ENCODE peak calls at places on chromosomes 6 and 20, in ten cellular contexts. Z is endothelial cell; X is cardiac muscle cell; W is mesothelial cell of epicardium; Q is HCT116; R is PC-9; F is brain microvascular endothelial cell; E is RWPE1; O is AG09309; M is CD8-positive, alpha-beta T cell. S is an unnamed sample.

GRCh38 chr6:113994934-113995342 is 24.0 kb upstream of the HDAC2 start:
- DNase-seq in Z (peak; percentile 66), X (peak; percentile 87), W (no peak), Q (peak; percentile 88), R (peak; percentile 66), F (peak; percentile 96), E (peak; percentile 78), O (peak; percentile 87), M (no peak), S (peak; percentile 80)

GRCh38 chr6:203663-204062 is 88.6 kb upstream of the DUSP22 start:
- DNase-seq in Z (no peak), X (no peak), W (no peak), Q (no peak), R (no peak), F (no peak), E (no peak), O (no peak), M (no peak), S (no peak)

GRCh38 chr6:107730106-107730505 is 94.0 kb downstream of the SCML4 start:
- DNase-seq in Z (no peak), X (no peak), W (no peak), Q (no peak), R (no peak), F (no peak), E (no peak), O (no peak), M (peak; percentile 30), S (no peak)

GRCh38 chr6:150403458-150404245 is 34.8 kb downstream of the IYD start:
- DNase-seq in Z (no peak), X (no peak), W (no peak), Q (no peak), R (peak; percentile 82), F (peak; percentile 98), E (peak; percentile 42), O (peak; percentile 55), M (no peak), S (peak; percentile 52)

GRCh38 chr20:57663241-57663640 is 43.0 kb upstream of the ZBP1 start:
- DNase-seq in Z (no peak), X (no peak), W (no peak), Q (no peak), R (no peak), F (no peak), E (no peak), O (no peak), M (no peak), S (no peak)

GRCh38 chr6:153131037-153131981 is at the start of gene RGS17:
- DNase-seq in Z (peak; percentile 76), X (peak; percentile 89), W (peak; percentile 66), Q (no peak), R (no peak), F (peak; percentile 49), E (peak; percentile 84), O (peak; percentile 23), M (no peak), S (peak; percentile 45)

GRCh38 chr6:71157350-71157749 is 131.3 kb upstream of the OGFRL1 start:
- DNase-seq in Z (no peak), X (no peak), W (no peak), Q (no peak), R (no peak), F (no peak), E (no peak), O (no peak), M (no peak), S (no peak)

GRCh38 chr20:47544852-47545251 is 43.2 kb downstream of the NCOA3 start:
- DNase-seq in Z (no peak), X (no peak), W (no peak), Q (no peak), R (no peak), F (no peak), E (no peak), O (no peak), M (no peak), S (no peak)

GRCh38 chr20:60138263-60139127 is 180.3 kb downstream of the CDH26 start:
- DNase-seq in Z (no peak), X (no peak), W (no peak), Q (no peak), R (no peak), F (peak; percentile 50), E (peak; percentile 55), O (peak; percentile 24), M (no peak), S (peak; percentile 75)

GRCh38 chr20:60139663-60140446 is 181.6 kb downstream of the CDH26 start:
- DNase-seq in Z (no peak), X (no peak), W (no peak), Q (no peak), R (no peak), F (peak; percentile 31), E (no peak), O (no peak), M (no peak), S (no peak)

GRCh38 chr20:60135276-60135675 is 177.1 kb downstream of the CDH26 start:
- DNase-seq in Z (no peak), X (no peak), W (no peak), Q (no peak), R (no peak), F (no peak), E (no peak), O (no peak), M (no peak), S (no peak)

GRCh38 chr20:60136640-60137411 is 178.6 kb downstream of the CDH26 start:
- DNase-seq in Z (no peak), X (no peak), W (no peak), Q (no peak), R (no peak), F (no peak), E (no peak), O (no peak), M (no peak), S (no peak)

DNA sequence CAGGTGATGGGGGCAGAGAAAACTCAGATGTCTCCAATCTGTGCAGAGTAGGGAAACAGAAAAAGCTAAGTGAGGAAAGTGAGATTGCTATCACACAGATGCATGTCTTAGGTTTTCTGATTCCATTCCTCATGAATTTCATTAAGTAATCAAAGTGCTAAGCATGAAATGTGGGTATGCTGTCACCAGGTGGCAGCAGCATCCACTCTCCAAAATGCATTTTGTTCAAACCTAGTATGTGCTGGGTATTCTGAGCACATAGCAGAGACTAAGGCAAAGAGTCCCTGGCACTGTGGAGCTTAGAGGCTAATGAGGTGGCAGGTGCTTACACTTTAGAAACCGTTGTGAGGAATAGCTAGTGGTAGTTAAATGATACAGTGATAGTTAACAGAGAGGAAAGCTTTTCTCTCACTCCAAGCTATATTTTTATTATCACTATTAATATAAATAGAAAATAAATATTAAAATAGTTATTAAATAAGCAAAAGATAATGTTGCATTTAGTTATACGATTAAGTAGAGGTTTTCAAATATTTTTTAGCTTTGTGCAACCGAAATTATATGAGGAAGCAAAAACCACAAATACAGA is 179.5 kb downstream of the CDH26 start:
- DNase-seq in Z (peak; percentile 51), X (no peak), W (no peak), Q (peak; percentile 0), R (no peak), F (peak; percentile 53), E (peak; percentile 51), O (no peak), M (no peak), S (peak; percentile 58)
- TF ChIP-seq CTCF in Z (peak; percentile 82), X (peak; percentile 10), W (peak; percentile 49), Q (peak; percentile 69), R (peak; percentile 73), F (peak; percentile 53), E (peak; percentile 51), O (peak; percentile 68), M (no peak), S (peak; percentile 50)

GRCh38 chr6:120083186-120083585 is 733.6 kb upstream of the MAN1A1 start:
- DNase-seq in Z (no peak), X (no peak), W (no peak), Q (no peak), R (no peak), F (no peak), E (no peak), O (no peak), M (no peak), S (no peak)

DNA sequence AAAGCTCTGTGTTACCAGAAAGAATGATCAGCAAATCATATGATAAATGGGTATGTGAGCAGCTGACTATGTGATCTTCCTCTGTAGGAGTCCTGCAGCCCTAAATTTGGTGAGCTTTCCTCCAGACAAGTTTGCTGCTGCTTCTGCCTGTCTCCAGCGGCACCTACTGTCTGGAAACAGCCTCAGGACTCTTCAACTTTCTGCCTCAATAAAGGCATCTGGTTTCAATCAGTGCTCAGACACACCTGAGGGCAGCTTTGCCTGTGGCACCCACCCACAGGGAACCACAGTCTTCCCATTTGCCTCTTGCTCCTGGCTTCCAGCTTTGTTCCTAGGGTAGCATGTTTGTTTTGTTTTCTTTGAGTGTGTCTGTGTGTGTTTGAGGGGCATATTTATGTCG is 727.9 kb upstream of the MAN1A1 start:
- DNase-seq in Z (peak; percentile 9), X (peak; percentile 61), W (no peak), Q (peak; percentile 23), R (no peak), F (no peak), E (no peak), O (no peak), M (no peak), S (peak; percentile 2)
- TF ChIP-seq CTCF in Z (no peak), X (peak; percentile 10), W (no peak), Q (peak; percentile 46), R (no peak), F (no peak), E (peak; percentile 12), O (no peak), M (no peak), S (no peak)

DNA sequence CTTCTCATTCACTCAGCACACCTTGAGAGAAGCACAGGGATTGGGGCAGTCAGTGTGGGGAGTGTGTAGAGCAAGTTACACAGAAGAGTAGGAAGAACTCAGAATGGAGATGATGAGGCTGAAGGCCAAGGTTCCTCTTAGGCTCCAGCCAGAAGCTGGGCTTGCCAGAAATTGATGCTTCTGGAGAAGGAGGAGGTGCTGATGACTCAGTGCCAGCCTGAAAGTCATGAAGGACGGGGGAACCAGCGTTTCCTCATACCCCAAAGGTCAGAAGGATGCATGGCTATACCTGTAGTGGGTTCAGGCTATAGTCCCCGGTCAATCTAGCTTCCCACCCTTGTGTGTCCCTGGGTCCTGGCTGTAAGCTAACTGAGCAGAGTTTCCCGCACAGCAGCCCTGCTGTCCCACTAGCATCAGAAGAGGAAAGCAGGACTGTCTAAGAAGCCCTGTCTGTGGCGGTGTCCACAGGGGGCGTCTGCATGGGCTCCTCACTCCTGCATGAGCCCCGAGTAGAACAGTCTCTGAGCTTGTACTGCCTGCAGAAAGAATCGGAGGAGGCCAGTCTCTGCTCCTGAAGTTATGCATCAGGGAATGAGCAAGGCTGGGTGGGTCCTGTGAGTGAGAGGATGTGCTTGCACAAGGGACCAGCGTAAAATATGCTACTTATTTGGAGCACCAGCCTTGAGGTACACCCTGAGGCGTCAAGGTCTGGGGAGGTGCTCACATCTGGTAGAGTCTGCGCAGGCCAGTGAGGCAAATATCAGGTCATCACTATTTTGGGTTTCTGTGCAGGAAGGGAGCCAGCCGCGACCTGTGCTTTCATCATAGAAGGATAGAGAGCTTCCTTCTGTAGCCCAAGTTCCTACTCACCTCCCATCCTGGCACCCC is 148.5 kb downstream of the MRPL14 start:
- DNase-seq in Z (no peak), X (no peak), W (no peak), Q (no peak), R (no peak), F (no peak), E (no peak), O (no peak), M (no peak), S (no peak)
- TF ChIP-seq CTCF in Z (no peak), X (no peak), W (no peak), Q (no peak), R (no peak), F (no peak), E (no peak), O (no peak), M (no peak), S (no peak)

GRCh38 chr6:4791174-4791573 is 15.0 kb downstream of the CDYL start:
- DNase-seq in Z (no peak), X (no peak), W (no peak), Q (no peak), R (no peak), F (no peak), E (no peak), O (no peak), M (no peak), S (no peak)

GRCh38 chr6:4786936-4787504 is 10.8 kb downstream of the CDYL start:
- DNase-seq in Z (no peak), X (no peak), W (no peak), Q (no peak), R (no peak), F (no peak), E (no peak), O (no peak), M (no peak), S (no peak)

GRCh38 chr6:4788482-4788881 is 12.3 kb downstream of the CDYL start:
- DNase-seq in Z (no peak), X (no peak), W (no peak), Q (no peak), R (no peak), F (no peak), E (no peak), O (no peak), M (no peak), S (no peak)

GRCh38 chr6:4788953-4789584 is 12.9 kb downstream of the CDYL start:
- DNase-seq in Z (no peak), X (no peak), W (no peak), Q (no peak), R (no peak), F (no peak), E (no peak), O (no peak), M (no peak), S (no peak)

GRCh38 chr6:4790158-4790899 is 14.1 kb downstream of the CDYL start:
- DNase-seq in Z (no peak), X (no peak), W (no peak), Q (no peak), R (no peak), F (no peak), E (no peak), O (no peak), M (no peak), S (no peak)
- TF ChIP-seq CTCF in Z (peak; percentile 39), X (no peak), W (peak; percentile 54), Q (peak; percentile 53), R (no peak), F (peak; percentile 23), E (no peak), O (no peak), M (no peak), S (no peak)

S was measured in Calu3.